ENCODE peak calls at places on chromosomes 3 and 15, in nine cellular contexts. One of them, this sample, is unnamed.

GRCh38 chr15:68466876-68467275 is 34.9 kb upstream of the ITGA11 start:
- DNase-seq in right cardiac atrium: no peak
- DNase-seq in H1: no peak
- DNase-seq in Panc1: no peak
- DNase-seq in suprapubic skin: no peak
- DNase-seq in PC-3: no peak
- DNase-seq in RWPE2: no peak
- DNase-seq in spleen: no peak
- DNase-seq in tibial nerve: no peak
- DNase-seq in this sample: no peak

GRCh38 chr3:133097214-133097613 is 59.0 kb downstream of the TMEM108 start:
- DNase-seq in right cardiac atrium: no peak
- DNase-seq in H1: no peak
- DNase-seq in Panc1: no peak
- DNase-seq in suprapubic skin: no peak
- DNase-seq in PC-3: no peak
- DNase-seq in RWPE2: no peak
- DNase-seq in spleen: no peak
- DNase-seq in tibial nerve: no peak
- DNase-seq in this sample: no peak

GRCh38 chr3:111324142-111324541 is 217.9 kb upstream of the CD96 start:
- DNase-seq in right cardiac atrium: no peak
- DNase-seq in H1: no peak
- DNase-seq in Panc1: no peak
- DNase-seq in suprapubic skin: no peak
- DNase-seq in PC-3: no peak
- DNase-seq in RWPE2: no peak
- DNase-seq in spleen: no peak
- DNase-seq in tibial nerve: no peak
- DNase-seq in this sample: no peak

GRCh38 chr3:151911462-151911861 is 38.0 kb downstream of the SUCNR1 start:
- DNase-seq in right cardiac atrium: no peak
- DNase-seq in H1: no peak
- DNase-seq in Panc1: no peak
- DNase-seq in suprapubic skin: no peak
- DNase-seq in PC-3: no peak
- DNase-seq in RWPE2: no peak
- DNase-seq in spleen: no peak
- DNase-seq in tibial nerve: no peak
- DNase-seq in this sample: no peak

GRCh38 chr15:92811514-92811913 is 88.6 kb upstream of the CHD2 start:
- DNase-seq in right cardiac atrium: no peak
- DNase-seq in H1: no peak
- DNase-seq in Panc1: no peak
- DNase-seq in suprapubic skin: peak; percentile 41
- DNase-seq in PC-3: peak; percentile 61
- DNase-seq in RWPE2: peak; percentile 56
- DNase-seq in spleen: no peak
- DNase-seq in tibial nerve: no peak
- DNase-seq in this sample: no peak

GRCh38 chr15:98288091-98288590 is 327.6 kb downstream of the ARRDC4 start:
- DNase-seq in right cardiac atrium: no peak
- DNase-seq in H1: no peak
- DNase-seq in Panc1: no peak
- DNase-seq in suprapubic skin: peak; percentile 70
- DNase-seq in PC-3: no peak
- DNase-seq in RWPE2: no peak
- DNase-seq in spleen: no peak
- DNase-seq in tibial nerve: no peak
- DNase-seq in this sample: no peak

GRCh38 chr15:40873625-40874561 is at the start of gene RHOV:
- DNase-seq in right cardiac atrium: peak; percentile 79
- DNase-seq in H1: peak; percentile 51
- DNase-seq in Panc1: no peak
- DNase-seq in suprapubic skin: no peak
- DNase-seq in PC-3: peak; percentile 89
- DNase-seq in RWPE2: peak; percentile 93
- DNase-seq in spleen: peak; percentile 86
- DNase-seq in tibial nerve: no peak
- DNase-seq in this sample: peak; percentile 66

GRCh38 chr15:42329992-42330391 is 29.3 kb upstream of the CAPN3 start:
- DNase-seq in right cardiac atrium: no peak
- DNase-seq in H1: no peak
- DNase-seq in Panc1: no peak
- DNase-seq in suprapubic skin: no peak
- DNase-seq in PC-3: no peak
- DNase-seq in RWPE2: no peak
- DNase-seq in spleen: no peak
- DNase-seq in tibial nerve: no peak
- DNase-seq in this sample: no peak

GRCh38 chr3:71548995-71549394 is 34.5 kb downstream of the FOXP1 start:
- DNase-seq in right cardiac atrium: no peak
- DNase-seq in H1: no peak
- DNase-seq in Panc1: no peak
- DNase-seq in suprapubic skin: no peak
- DNase-seq in PC-3: no peak
- DNase-seq in RWPE2: no peak
- DNase-seq in spleen: no peak
- DNase-seq in tibial nerve: no peak
- DNase-seq in this sample: no peak

GRCh38 chr15:101170568-101171350 is 81.1 kb downstream of the CHSY1 start:
- DNase-seq in right cardiac atrium: no peak
- DNase-seq in H1: no peak
- DNase-seq in Panc1: no peak
- DNase-seq in suprapubic skin: peak; percentile 79
- DNase-seq in PC-3: peak; percentile 78
- DNase-seq in RWPE2: peak; percentile 89
- DNase-seq in spleen: no peak
- DNase-seq in tibial nerve: peak; percentile 60
- DNase-seq in this sample: peak; percentile 73

GRCh38 chr3:10328460-10329071 is 7.7 kb upstream of the SEC13 start:
- DNase-seq in right cardiac atrium: no peak
- DNase-seq in H1: no peak
- DNase-seq in Panc1: no peak
- DNase-seq in suprapubic skin: no peak
- DNase-seq in PC-3: no peak
- DNase-seq in RWPE2: no peak
- DNase-seq in spleen: peak; percentile 37
- DNase-seq in tibial nerve: no peak
- DNase-seq in this sample: no peak

GRCh38 chr3:143428351-143428750 is 308.8 kb downstream of the CHST2 start:
- DNase-seq in right cardiac atrium: no peak
- DNase-seq in H1: no peak
- DNase-seq in Panc1: no peak
- DNase-seq in suprapubic skin: no peak
- DNase-seq in PC-3: no peak
- DNase-seq in RWPE2: no peak
- DNase-seq in spleen: no peak
- DNase-seq in tibial nerve: no peak
- DNase-seq in this sample: no peak

GRCh38 chr3:134315286-134316106 is 58.8 kb downstream of the AMOTL2 start:
- DNase-seq in right cardiac atrium: peak; percentile 91
- DNase-seq in H1: no peak
- DNase-seq in Panc1: no peak
- DNase-seq in suprapubic skin: peak; percentile 89
- DNase-seq in PC-3: peak; percentile 18
- DNase-seq in RWPE2: no peak
- DNase-seq in spleen: peak; percentile 73
- DNase-seq in tibial nerve: peak; percentile 79
- DNase-seq in this sample: peak; percentile 90

GRCh38 chr15:25224396-25224795 is 214.4 kb downstream of the UBE3A start:
- DNase-seq in right cardiac atrium: no peak
- DNase-seq in H1: no peak
- DNase-seq in Panc1: no peak
- DNase-seq in suprapubic skin: no peak
- DNase-seq in PC-3: no peak
- DNase-seq in RWPE2: no peak
- DNase-seq in spleen: no peak
- DNase-seq in tibial nerve: no peak
- DNase-seq in this sample: no peak
- H3K9me3 ChIP-seq in right cardiac atrium: no peaks in the 10 kb centered on the region
- H3K9me3 ChIP-seq in H1: peaks cover 100% of the 10 kb centered on the region
- H3K9me3 ChIP-seq in Panc1: no peaks in the 10 kb centered on the region
- H3K9me3 ChIP-seq in suprapubic skin: peaks cover 13% of the 10 kb centered on the region
- H3K9me3 ChIP-seq in PC-3: peaks cover 5% of the 10 kb centered on the region
- H3K9me3 ChIP-seq in RWPE2: peaks cover 62% of the 10 kb centered on the region
- H3K9me3 ChIP-seq in spleen: no peaks in the 10 kb centered on the region
- H3K9me3 ChIP-seq in tibial nerve: peaks cover 99% of the 10 kb centered on the region
- H3K9me3 ChIP-seq in this sample: no peaks in the 10 kb centered on the region

DNA sequence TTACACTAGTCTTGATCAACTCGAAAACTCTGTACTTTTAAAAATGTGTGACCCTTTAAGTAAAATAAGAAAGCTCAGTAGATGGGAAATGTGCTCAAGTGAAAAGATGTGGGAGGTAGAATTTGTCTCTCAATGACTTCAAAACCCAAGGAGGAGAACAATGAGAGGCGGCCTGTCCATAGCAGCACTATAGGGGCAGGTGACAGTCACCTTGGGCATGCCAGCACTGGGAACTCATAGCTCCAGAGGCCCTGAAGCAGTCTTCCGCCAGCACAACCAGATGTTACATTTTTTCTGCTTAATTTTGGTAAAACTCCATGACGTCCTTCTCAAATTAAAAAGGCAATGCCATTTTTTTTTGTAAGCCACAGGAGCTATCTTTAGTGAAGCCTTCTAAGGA is 10.7 kb downstream of the IL17RD start:
- DNase-seq in right cardiac atrium: no peak
- DNase-seq in H1: no peak
- DNase-seq in Panc1: no peak
- DNase-seq in suprapubic skin: no peak
- DNase-seq in PC-3: no peak
- DNase-seq in RWPE2: no peak
- DNase-seq in spleen: no peak
- DNase-seq in tibial nerve: no peak
- DNase-seq in this sample: no peak
- H3K4me1 ChIP-seq in right cardiac atrium: peaks cover 2% of the 10 kb centered on the region
- H3K4me1 ChIP-seq in H1: peaks cover 9% of the 10 kb centered on the region
- H3K4me1 ChIP-seq in Panc1: no peaks in the 10 kb centered on the region
- H3K4me1 ChIP-seq in suprapubic skin: peaks cover 21% of the 10 kb centered on the region
- H3K4me1 ChIP-seq in PC-3: peaks cover 41% of the 10 kb centered on the region
- H3K4me1 ChIP-seq in RWPE2: no peaks in the 10 kb centered on the region
- H3K4me1 ChIP-seq in spleen: peaks cover 15% of the 10 kb centered on the region
- H3K4me1 ChIP-seq in tibial nerve: no peaks in the 10 kb centered on the region
- H3K4me1 ChIP-seq in this sample: no peaks in the 10 kb centered on the region

GRCh38 chr3:37241880-37242279 is 67.5 kb upstream of the LRRFIP2 start:
- DNase-seq in right cardiac atrium: no peak
- DNase-seq in H1: no peak
- DNase-seq in Panc1: no peak
- DNase-seq in suprapubic skin: no peak
- DNase-seq in PC-3: no peak
- DNase-seq in RWPE2: no peak
- DNase-seq in spleen: no peak
- DNase-seq in tibial nerve: no peak
- DNase-seq in this sample: no peak
- H3K4me3 ChIP-seq in right cardiac atrium: no peak overlapping the region
- H3K4me3 ChIP-seq in H1: no peak overlapping the region
- H3K4me3 ChIP-seq in Panc1: no peak overlapping the region
- H3K4me3 ChIP-seq in suprapubic skin: no peak overlapping the region
- H3K4me3 ChIP-seq in PC-3: peak overlapping the region; percentile 87
- H3K4me3 ChIP-seq in RWPE2: no peak overlapping the region
- H3K4me3 ChIP-seq in spleen: no peak overlapping the region
- H3K4me3 ChIP-seq in tibial nerve: no peak overlapping the region
- H3K4me3 ChIP-seq in this sample: peak overlapping the region; percentile 94

GRCh38 chr15:47439146-47439869 is 278.0 kb upstream of the SEMA6D start:
- DNase-seq in right cardiac atrium: no peak
- DNase-seq in H1: no peak
- DNase-seq in Panc1: no peak
- DNase-seq in suprapubic skin: no peak
- DNase-seq in PC-3: peak; percentile 70
- DNase-seq in RWPE2: no peak
- DNase-seq in spleen: no peak
- DNase-seq in tibial nerve: no peak
- DNase-seq in this sample: no peak

GRCh38 chr15:47439870-47440155 is 277.5 kb upstream of the SEMA6D start:
- DNase-seq in right cardiac atrium: no peak
- DNase-seq in H1: no peak
- DNase-seq in Panc1: no peak
- DNase-seq in suprapubic skin: no peak
- DNase-seq in PC-3: no peak
- DNase-seq in RWPE2: no peak
- DNase-seq in spleen: no peak
- DNase-seq in tibial nerve: no peak
- DNase-seq in this sample: no peak

GRCh38 chr15:47442366-47442765 is 274.9 kb upstream of the SEMA6D start:
- DNase-seq in right cardiac atrium: no peak
- DNase-seq in H1: no peak
- DNase-seq in Panc1: no peak
- DNase-seq in suprapubic skin: no peak
- DNase-seq in PC-3: no peak
- DNase-seq in RWPE2: no peak
- DNase-seq in spleen: no peak
- DNase-seq in tibial nerve: no peak
- DNase-seq in this sample: no peak

GRCh38 chr15:47443839-47444238 is 273.5 kb upstream of the SEMA6D start:
- DNase-seq in right cardiac atrium: no peak
- DNase-seq in H1: no peak
- DNase-seq in Panc1: no peak
- DNase-seq in suprapubic skin: no peak
- DNase-seq in PC-3: peak; percentile 85
- DNase-seq in RWPE2: no peak
- DNase-seq in spleen: no peak
- DNase-seq in tibial nerve: no peak
- DNase-seq in this sample: no peak
- H3K9me3 ChIP-seq in right cardiac atrium: no peaks in the 10 kb centered on the region
- H3K9me3 ChIP-seq in H1: peaks cover 3% of the 10 kb centered on the region
- H3K9me3 ChIP-seq in Panc1: no peaks in the 10 kb centered on the region
- H3K9me3 ChIP-seq in suprapubic skin: no peaks in the 10 kb centered on the region
- H3K9me3 ChIP-seq in PC-3: no peaks in the 10 kb centered on the region
- H3K9me3 ChIP-seq in RWPE2: no peaks in the 10 kb centered on the region
- H3K9me3 ChIP-seq in spleen: no peaks in the 10 kb centered on the region
- H3K9me3 ChIP-seq in tibial nerve: no peaks in the 10 kb centered on the region
- H3K9me3 ChIP-seq in this sample: no peaks in the 10 kb centered on the region

DNA sequence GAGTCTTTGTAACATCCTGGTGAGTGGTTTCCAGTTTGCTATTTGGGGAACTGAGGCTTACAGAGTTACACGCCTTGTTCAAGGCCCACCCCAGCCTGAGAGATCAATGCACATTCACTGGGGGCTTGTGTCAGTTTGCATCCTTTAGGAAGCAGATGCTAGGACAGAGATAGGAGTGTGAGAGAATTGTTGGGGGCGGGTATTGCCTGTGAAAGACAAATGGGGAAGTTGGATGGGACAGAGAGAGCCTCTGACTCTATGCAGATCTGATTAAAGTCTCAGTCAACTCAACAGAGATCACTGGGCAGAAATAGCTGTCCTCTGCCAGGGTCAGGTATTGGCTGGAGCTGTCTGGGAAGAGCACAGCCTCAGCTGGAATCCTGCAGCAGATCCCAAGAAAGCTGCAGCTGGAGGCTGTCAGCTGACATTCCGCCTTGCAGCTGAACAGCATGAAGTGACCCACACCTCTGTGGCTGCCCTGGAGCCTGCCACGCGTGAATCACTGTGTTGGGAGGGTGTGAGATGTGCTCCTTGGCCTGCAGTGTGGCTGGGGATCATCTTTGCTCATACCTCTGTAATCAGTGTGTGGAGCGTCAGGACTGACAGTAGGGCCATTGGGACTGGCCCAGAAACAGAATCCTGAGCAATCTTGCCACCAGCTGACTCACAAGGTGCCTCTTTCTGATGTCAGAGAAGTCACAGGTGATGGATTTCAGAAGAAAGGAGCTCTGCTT is 283.9 kb upstream of the LRRFIP2 start:
- DNase-seq in right cardiac atrium: peak; percentile 70
- DNase-seq in H1: no peak
- DNase-seq in Panc1: no peak
- DNase-seq in suprapubic skin: no peak
- DNase-seq in PC-3: no peak
- DNase-seq in RWPE2: no peak
- DNase-seq in spleen: no peak
- DNase-seq in tibial nerve: no peak
- DNase-seq in this sample: peak; percentile 81
- H3K4me1 ChIP-seq in right cardiac atrium: peaks cover 29% of the 10 kb centered on the region
- H3K4me1 ChIP-seq in H1: no peaks in the 10 kb centered on the region
- H3K4me1 ChIP-seq in Panc1: no peaks in the 10 kb centered on the region
- H3K4me1 ChIP-seq in suprapubic skin: peaks cover 46% of the 10 kb centered on the region
- H3K4me1 ChIP-seq in PC-3: no peaks in the 10 kb centered on the region
- H3K4me1 ChIP-seq in RWPE2: no peaks in the 10 kb centered on the region
- H3K4me1 ChIP-seq in spleen: peaks cover 57% of the 10 kb centered on the region
- H3K4me1 ChIP-seq in tibial nerve: no peaks in the 10 kb centered on the region
- H3K4me1 ChIP-seq in this sample: peaks cover 60% of the 10 kb centered on the region

This sample was measured in psoas muscle.